ENCODE peak calls at places on chromosomes 13 and 19, in five cellular contexts. J is mesothelial cell of epicardium, X is ascending aorta, P is GM12865, E is heart left ventricle. Z is an unnamed sample.

GRCh38 chr13:100594731-100595130 is 6.1 kb upstream of the GGACT start:
- DNase-seq in P (no peak), E (no peak), J (no peak), X (no peak), Z (no peak)

GRCh38 chr13:114151565-114152284 is 19.3 kb upstream of the RASA3 start:
- DNase-seq in E (no peak), X (no peak), P (no peak), J (no peak), Z (no peak)

GRCh38 chr13:33185853-33186252 is 99.7 kb downstream of the STARD13 start:
- DNase-seq in X (no peak), E (no peak), J (no peak), P (no peak), Z (no peak)

GRCh38 chr19:40057166-40057565 is 1.1 kb upstream of the ZNF780B start:
- DNase-seq in P (no peak), J (no peak), E (no peak), X (no peak), Z (no peak)

GRCh38 chr19:38731654-38732301 is 12.5 kb downstream of the CAPN12 start:
- DNase-seq in X (no peak), P (no peak), J (no peak), E (peak), Z (no peak)

GRCh38 chr13:27028683-27029480 is 142.7 kb downstream of the USP12 start:
- DNase-seq in X (no peak), J (no peak), P (no peak), E (no peak), Z (no peak)

GRCh38 chr13:50222569-50223332 is 207.5 kb downstream of the KCNRG start:
- DNase-seq in E (peak), X (peak), J (no peak), P (peak), Z (peak)

GRCh38 chr19:6260912-6261636 is 18.7 kb downstream of the MLLT1 start:
- DNase-seq in P (no peak), E (no peak), J (no peak), X (no peak), Z (no peak)

GRCh38 chr19:1251503-1252220 is 3.3 kb downstream of the MIDN start:
- DNase-seq in E (no peak), J (no peak), X (no peak), P (no peak), Z (no peak)

GRCh38 chr19:1253514-1254080 is 5.2 kb downstream of the MIDN start:
- DNase-seq in X (no peak), P (no peak), E (no peak), J (no peak), Z (no peak)

GRCh38 chr19:1252221-1252817 is 3.9 kb downstream of the MIDN start:
- DNase-seq in J (no peak), E (peak), X (peak), P (peak), Z (no peak)

GRCh38 chr19:1254081-1254527 is 5.7 kb downstream of the MIDN start:
- DNase-seq in X (no peak), J (no peak), E (peak), P (no peak), Z (no peak)

DNA sequence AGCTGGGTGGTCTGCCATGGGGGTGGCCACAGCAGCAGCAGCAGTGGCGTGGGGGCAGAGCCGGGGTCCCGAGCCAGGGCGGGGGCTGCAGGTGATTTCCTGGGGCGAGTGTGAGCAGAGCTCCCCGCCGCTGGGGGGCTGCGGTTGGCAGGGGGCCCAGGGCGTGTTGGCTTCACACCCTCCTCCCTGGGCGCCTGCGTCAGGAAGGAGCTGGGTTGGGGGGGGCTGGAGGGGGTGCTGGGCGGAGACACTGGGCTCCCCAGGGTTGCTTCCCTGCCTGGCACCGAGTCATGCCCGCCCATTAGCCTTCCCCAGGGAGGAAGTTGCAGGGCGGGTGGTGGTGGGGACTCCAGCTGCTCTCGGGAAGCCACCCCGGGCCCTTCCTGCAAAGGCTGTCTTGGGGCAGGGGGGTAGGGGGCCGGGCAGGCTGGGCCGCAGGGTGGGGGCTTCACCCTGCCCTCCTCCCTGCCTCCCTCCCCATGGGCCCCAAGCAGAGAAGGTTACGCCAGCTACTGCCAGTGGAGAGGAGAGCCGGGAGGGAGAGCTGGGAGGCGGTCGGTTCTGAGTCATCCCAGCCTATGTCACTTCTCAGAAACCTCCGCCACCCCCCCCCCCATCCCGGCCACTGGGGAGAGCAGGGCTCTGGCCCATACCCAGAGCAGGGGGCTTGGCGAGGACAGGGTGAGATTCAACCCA is 4.6 kb downstream of the MIDN start:
- DNase-seq in P (peak), J (no peak), E (peak), X (peak), Z (no peak)
- TF ChIP-seq CTCF in P (peak), J (no peak), E (no peak), X (peak), Z (no peak)

GRCh38 chr13:43804461-43805070 is 17.8 kb upstream of the ENOX1 start:
- DNase-seq in E (no peak), X (no peak), J (no peak), P (peak), Z (no peak)
- TF ChIP-seq CTCF in E (peak), X (peak), J (peak), P (peak), Z (no peak)

GRCh38 chr19:45507864-45508680 is 793 bp downstream of the VASP start:
- DNase-seq in J (no peak), E (peak), P (peak), X (no peak), Z (no peak)

GRCh38 chr19:45509692-45510015 is 2.4 kb downstream of the VASP start:
- DNase-seq in J (no peak), X (no peak), E (no peak), P (no peak), Z (no peak)

GRCh38 chr19:45508681-45508930 is 1.3 kb downstream of the VASP start:
- DNase-seq in J (no peak), E (no peak), X (no peak), P (no peak), Z (no peak)

GRCh38 chr19:45506991-45507863 is at the start of gene VASP:
- DNase-seq in J (no peak), E (peak), X (peak), P (peak), Z (peak)

DNA sequence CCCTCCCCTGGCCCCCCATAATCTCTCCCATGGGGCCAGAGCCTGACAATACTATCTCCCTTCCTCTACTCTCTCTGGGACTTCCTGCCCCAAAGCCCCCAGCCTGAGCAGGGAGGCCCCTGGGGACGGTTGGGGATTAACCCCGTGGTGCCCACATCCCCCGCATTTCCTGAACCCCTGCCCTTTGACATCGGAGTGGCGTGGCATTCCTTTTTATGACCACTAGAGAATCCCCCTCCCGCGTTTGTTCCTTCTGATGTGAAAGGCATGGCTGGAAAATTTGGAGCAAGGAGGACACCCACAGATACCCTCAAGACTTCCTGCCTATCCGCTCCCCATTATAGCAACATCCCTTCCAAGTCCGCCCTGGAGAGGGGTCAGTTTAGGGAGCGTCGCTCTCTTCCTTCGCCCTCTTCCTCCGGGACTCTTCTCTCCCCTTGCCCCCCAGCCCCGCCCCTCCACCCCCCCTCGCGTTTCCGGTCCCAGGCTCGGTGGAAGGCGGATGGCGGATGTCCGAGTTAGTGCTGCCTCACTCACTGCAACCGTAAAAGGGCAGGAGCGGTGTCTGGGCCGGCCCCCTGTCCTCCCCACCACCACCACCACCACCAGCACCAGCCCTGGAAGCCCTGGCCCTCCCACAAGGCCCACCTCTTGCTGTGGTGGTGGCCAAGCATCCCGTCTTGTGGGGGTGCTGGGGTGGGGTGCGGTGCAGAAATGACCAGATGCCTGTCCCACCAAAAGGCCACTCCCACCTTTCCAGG is 1.8 kb downstream of the VASP start:
- DNase-seq in P (peak), E (peak), X (peak), J (no peak), Z (peak)
- TF ChIP-seq CTCF in P (no peak), E (no peak), X (peak), J (no peak), Z (no peak)

DNA sequence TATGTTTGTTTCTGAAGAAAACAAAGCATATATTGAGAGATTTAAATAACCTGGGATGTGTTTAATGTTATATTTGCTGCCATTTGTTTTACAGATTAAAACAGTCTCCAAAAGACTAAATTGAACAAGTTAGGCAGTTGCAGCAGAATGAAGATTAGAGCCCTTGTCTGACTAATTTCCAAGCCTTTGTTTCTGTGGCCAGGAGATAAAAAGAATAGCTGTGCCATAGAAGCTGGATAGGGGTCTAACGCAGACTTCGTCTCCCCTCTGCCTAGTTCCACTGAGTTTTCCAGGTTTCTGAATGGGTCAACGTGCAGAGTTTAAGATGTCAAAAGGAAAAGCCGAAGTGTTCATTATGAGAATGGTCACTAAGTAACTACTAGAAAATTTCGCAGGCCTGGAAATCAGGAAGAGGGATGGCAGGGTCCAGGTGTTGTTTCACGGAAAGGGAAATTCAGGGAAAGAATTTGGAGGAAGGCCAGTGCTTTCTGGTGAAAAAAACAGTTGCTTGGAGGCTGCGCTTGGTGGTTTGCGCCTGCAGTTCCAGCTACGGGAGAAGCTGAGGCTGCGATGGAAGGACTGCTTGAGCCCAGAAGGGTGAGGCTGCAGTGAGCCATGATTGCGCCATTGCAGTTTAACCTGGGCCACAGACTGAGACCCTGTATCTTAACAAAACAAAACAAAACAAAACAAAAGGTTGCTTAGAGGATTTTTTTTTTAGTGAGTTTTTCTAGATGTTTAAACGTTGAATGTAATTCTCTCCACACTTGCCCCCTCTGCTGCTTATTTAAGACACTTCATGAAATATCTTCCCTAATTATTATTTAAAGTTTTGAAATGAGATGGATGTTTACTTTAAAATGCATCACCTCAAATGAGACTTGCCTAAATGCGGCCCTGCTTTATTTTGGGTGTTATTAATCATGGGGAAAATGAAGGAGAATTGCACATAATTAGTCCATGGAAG is 75.2 kb upstream of the TRPC4 start:
- DNase-seq in J (no peak), E (no peak), X (no peak), P (no peak), Z (no peak)
- TF ChIP-seq CTCF in J (no peak), E (no peak), X (no peak), P (no peak), Z (no peak)

DNA sequence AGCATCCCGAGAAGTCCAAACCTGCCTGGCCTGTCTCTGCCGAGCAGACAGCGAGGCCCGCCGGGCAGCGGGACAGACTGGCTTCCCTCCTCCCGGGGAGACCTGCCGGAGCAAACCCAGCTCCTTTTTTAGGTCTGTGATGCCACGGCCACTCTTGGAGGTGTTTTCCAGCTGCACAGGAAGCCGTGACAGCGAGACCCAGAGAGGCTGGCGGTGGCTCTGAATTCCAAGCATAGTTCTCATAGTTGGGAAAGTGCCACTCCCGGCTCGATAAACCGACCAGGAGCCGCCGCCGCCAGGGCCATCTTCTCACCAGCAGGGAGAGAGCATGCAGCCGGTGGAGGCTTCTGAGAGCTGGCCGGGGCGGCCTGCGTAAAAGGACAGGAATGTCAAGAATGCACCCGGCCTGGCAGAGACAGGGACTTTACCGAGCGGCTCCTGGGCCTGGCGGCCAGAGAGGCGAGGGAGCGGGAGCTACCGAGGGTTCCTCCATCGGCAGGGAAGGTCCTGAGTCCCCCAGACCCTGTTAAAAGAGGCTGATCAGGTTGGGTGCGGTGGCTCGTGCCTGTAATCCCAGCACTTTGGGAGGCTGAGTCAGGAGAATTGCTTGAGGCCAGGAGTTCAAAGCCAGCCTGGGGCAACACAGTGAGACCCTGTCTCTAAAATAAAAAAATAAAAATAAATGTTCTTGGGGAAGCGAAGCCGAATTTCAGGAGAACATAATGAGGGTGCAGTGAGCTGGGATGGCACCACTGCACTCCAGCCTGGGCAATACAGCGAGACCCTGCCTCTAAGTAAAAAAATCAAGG is 64.9 kb downstream of the GADD45B start:
- DNase-seq in E (peak), X (no peak), J (peak), P (no peak), Z (no peak)
- TF ChIP-seq CTCF in E (no peak), X (peak), J (no peak), P (no peak), Z (no peak)

GRCh38 chr13:22218784-22219183 is 547.9 kb downstream of the FGF9 start:
- DNase-seq in E (no peak), X (no peak), P (no peak), J (no peak), Z (no peak)
- TF ChIP-seq CTCF in E (no peak), X (no peak), P (no peak), J (no peak), Z (no peak)